ENCODE peak calls at places on chromosomes 11 and 22, in nine cellular contexts. V, W, E, R, D, N, F, C and I are unnamed samples.

GRCh38 chr22:20867179-20868099 is 8.6 kb downstream of the SNAP29 start:
- DNase-seq in F (no peak), R (peak), V (peak), E (no peak), D (no peak), N (no peak), W (no peak), C (no peak), I (no peak)

GRCh38 chr22:25749420-25750169 is 7.6 kb downstream of the MYO18B start:
- DNase-seq in E (no peak), W (peak), R (no peak), F (peak), N (no peak), D (no peak), C (no peak), V (peak), I (no peak)

GRCh38 chr22:36191106-36191836 is 10.3 kb downstream of the APOL4 start:
- DNase-seq in E (no peak), C (no peak), F (no peak), N (no peak), W (no peak), D (no peak), V (peak), R (no peak), I (no peak)

GRCh38 chr11:22221143-22221542 is 28.3 kb downstream of the ANO5 start:
- DNase-seq in D (no peak), C (no peak), N (no peak), R (no peak), E (no peak), W (no peak), F (no peak), V (no peak), I (no peak)

GRCh38 chr11:25520459-25520858 is 811.5 kb upstream of the ANO3 start:
- DNase-seq in C (no peak), R (no peak), N (no peak), E (no peak), V (no peak), D (no peak), F (no peak), W (no peak), I (no peak)

GRCh38 chr11:119728226-119728626 is 774 bp downstream of the NECTIN1 start:
- DNase-seq in V (no peak), F (no peak), E (no peak), W (peak), R (peak), D (no peak), N (no peak), C (no peak), I (no peak)

GRCh38 chr22:20065896-20066616 is 14.0 kb upstream of the DGCR8 start:
- DNase-seq in F (no peak), R (no peak), C (no peak), W (no peak), D (no peak), N (no peak), E (no peak), V (no peak), I (no peak)

GRCh38 chr11:35418282-35418846 is 994 bp downstream of the SLC1A2 start:
- DNase-seq in W (no peak), C (no peak), F (no peak), D (no peak), E (no peak), V (no peak), N (peak), R (peak), I (no peak)